ENCODE peak calls at places on chromosome 3, in five cellular contexts. P is SK-N-SH, I is hepatocyte, O is GM23248, R is GM23338. T is an unnamed sample. For H3K9me2, the result is how much of the 10 kb centered on the place peaks cover.

GRCh38 chr3:157159037-157159761 is 748 bp downstream of the CCNL1 start:
- DNase-seq in I (peak), R (peak), P (peak), O (peak), T (peak)

GRCh38 chr3:11481561-11481960 is 162.2 kb downstream of the VGLL4 start:
- DNase-seq in P (no peak), R (no peak), O (no peak), I (no peak), T (no peak)

GRCh38 chr3:174986685-174987084 is 127.6 kb downstream of the NAALADL2 start:
- DNase-seq in O (peak), I (no peak), R (no peak), P (no peak), T (no peak)

GRCh38 chr3:188890572-188891270 is 281.1 kb upstream of the TPRG1 start:
- DNase-seq in P (no peak), R (no peak), I (no peak), O (peak), T (no peak)

GRCh38 chr3:19931180-19931692 is 2.8 kb downstream of the EFHB start:
- DNase-seq in I (no peak), R (no peak), P (no peak), O (no peak), T (no peak)

GRCh38 chr3:61912158-61912557 is 350.8 kb downstream of the PTPRG start:
- DNase-seq in I (no peak), P (no peak), R (no peak), O (no peak), T (no peak)

GRCh38 chr3:25664066-25664809 is 469 bp downstream of the TOP2B start:
- DNase-seq in R (peak), O (peak), P (peak), I (peak), T (peak)

GRCh38 chr3:12663936-12664908 is at the start of gene RAF1:
- DNase-seq in R (peak), I (peak), O (peak), P (peak), T (peak)

GRCh38 chr3:150469931-150470740 is 62.0 kb downstream of the TSC22D2 start:
- DNase-seq in I (peak), O (peak), R (no peak), P (no peak), T (no peak)

GRCh38 chr3:164040991-164041390 is 1037.3 kb downstream of the SI start:
- DNase-seq in I (no peak), P (no peak), O (no peak), R (no peak), T (no peak)

GRCh38 chr3:194189243-194189791 is 53.4 kb downstream of the HES1 start:
- DNase-seq in O (peak), I (peak), P (no peak), R (no peak), T (no peak)

GRCh38 chr3:142981108-142981507 is 17.6 kb upstream of the PAQR9 start:
- DNase-seq in O (no peak), P (no peak), R (peak), I (no peak), T (no peak)

GRCh38 chr3:5630396-5630795 is 442.9 kb downstream of the EDEM1 start:
- DNase-seq in O (no peak), P (no peak), R (no peak), I (no peak), T (no peak)

GRCh38 chr3:125042725-125043406 is 12.9 kb downstream of the HEG1 start:
- DNase-seq in R (no peak), O (peak), I (no peak), P (no peak), T (no peak)

GRCh38 chr3:172569128-172570008 is 46.1 kb upstream of the TNFSF10 start:
- DNase-seq in R (no peak), P (no peak), O (no peak), I (no peak), T (no peak)

GRCh38 chr3:18580268-18580667 is 155.1 kb upstream of the SATB1 start:
- DNase-seq in O (peak), I (peak), R (no peak), P (no peak), T (peak)

GRCh38 chr3:71392277-71392676 is 191.3 kb downstream of the FOXP1 start:
- DNase-seq in O (no peak), I (no peak), R (no peak), P (no peak), T (peak)

GRCh38 chr3:120615863-120616599 is 19.9 kb downstream of the NDUFB4 start:
- DNase-seq in I (no peak), O (peak), P (no peak), R (peak), T (no peak)

GRCh38 chr3:172622916-172623700 is 87.8 kb downstream of the NCEH1 start:
- DNase-seq in O (peak), P (peak), I (peak), R (peak), T (peak)

GRCh38 chr3:100516232-100516631 is 23.8 kb downstream of the TMEM45A start:
- DNase-seq in P (no peak), R (no peak), O (peak), I (no peak), T (no peak)

GRCh38 chr3:31174055-31174454 is 279.6 kb upstream of the GADL1 start:
- DNase-seq in R (no peak), P (no peak), I (no peak), O (no peak), T (no peak)

GRCh38 chr3:65729553-65729952 is 309.2 kb downstream of the MAGI1 start:
- DNase-seq in I (no peak), O (peak), P (no peak), R (no peak), T (no peak)

GRCh38 chr3:184656991-184657669 is 54.7 kb downstream of the MAGEF1 start:
- DNase-seq in O (peak), P (no peak), I (no peak), R (no peak), T (no peak)

GRCh38 chr3:13891017-13891392 is 11.1 kb upstream of the WNT7A start:
- DNase-seq in O (no peak), I (no peak), P (no peak), R (no peak), T (no peak)

GRCh38 chr3:128946411-128946810 is 47.5 kb downstream of the CFAP92 start:
- DNase-seq in P (no peak), I (no peak), R (no peak), O (peak), T (no peak)

GRCh38 chr3:175336406-175337133 is 477.4 kb downstream of the NAALADL2 start:
- DNase-seq in P (no peak), O (no peak), I (no peak), R (no peak), T (no peak)

GRCh38 chr3:132788299-132788698 is 66.1 kb upstream of the NPHP3 start:
- DNase-seq in O (peak), P (no peak), R (no peak), I (peak), T (no peak)

GRCh38 chr3:78077842-78078241 is 1037.9 kb downstream of the ROBO2 start:
- DNase-seq in O (no peak), I (no peak), P (no peak), R (no peak), T (no peak)

GRCh38 chr3:10753964-10754363 is 62.1 kb upstream of the SLC6A11 start:
- DNase-seq in R (peak), O (peak), I (peak), P (no peak), T (peak)

GRCh38 chr3:50264964-50265485 is 3.9 kb upstream of the SEMA3B start:
- DNase-seq in R (peak), P (no peak), O (no peak), I (no peak), T (no peak)

GRCh38 chr3:43478380-43478779 is 143.4 kb downstream of the ANO10 start:
- DNase-seq in O (peak), I (no peak), P (no peak), R (no peak), T (no peak)
- TF ChIP-seq EZH2phosphoT487 in O (no peak), I (no peak), P (no peak), R (no peak), T (no peak)

GRCh38 chr3:106748471-106748870 is 628.8 kb upstream of the CCDC54 start:
- DNase-seq in P (no peak), R (no peak), I (no peak), O (no peak), T (no peak)
- H3K9me2 ChIP-seq in P (under half), R (under half), I (under half), O (under half), T (under half)

GRCh38 chr3:98765721-98766120 is 2.6 kb downstream of the ST3GAL6 start:
- DNase-seq in I (no peak), P (peak), O (no peak), R (no peak), T (no peak)

GRCh38 chr3:98764692-98765002 is 1.5 kb downstream of the ST3GAL6 start:
- DNase-seq in P (no peak), R (no peak), I (no peak), O (no peak), T (no peak)

GRCh38 chr3:98761656-98762229 is 1.4 kb upstream of the ST3GAL6 start:
- DNase-seq in O (no peak), I (no peak), P (peak), R (no peak), T (no peak)

GRCh38 chr3:98763076-98763475 is at the start of gene ST3GAL6:
- DNase-seq in P (peak), R (no peak), O (no peak), I (no peak), T (no peak)

GRCh38 chr3:98763814-98764691 is 913 bp downstream of the ST3GAL6 start:
- DNase-seq in O (no peak), I (no peak), R (no peak), P (no peak), T (no peak)
- H3K4me3 ChIP-seq in O (no peak), I (no peak), R (no peak), P (no peak), T (peak)

GRCh38 chr3:46994801-46995731 is 15.6 kb downstream of the NBEAL2 start:
- DNase-seq in O (no peak), I (no peak), R (no peak), P (peak), T (no peak)
- TF ChIP-seq EZH2phosphoT487 in O (no peak), I (no peak), R (no peak), P (no peak), T (no peak)

DNA sequence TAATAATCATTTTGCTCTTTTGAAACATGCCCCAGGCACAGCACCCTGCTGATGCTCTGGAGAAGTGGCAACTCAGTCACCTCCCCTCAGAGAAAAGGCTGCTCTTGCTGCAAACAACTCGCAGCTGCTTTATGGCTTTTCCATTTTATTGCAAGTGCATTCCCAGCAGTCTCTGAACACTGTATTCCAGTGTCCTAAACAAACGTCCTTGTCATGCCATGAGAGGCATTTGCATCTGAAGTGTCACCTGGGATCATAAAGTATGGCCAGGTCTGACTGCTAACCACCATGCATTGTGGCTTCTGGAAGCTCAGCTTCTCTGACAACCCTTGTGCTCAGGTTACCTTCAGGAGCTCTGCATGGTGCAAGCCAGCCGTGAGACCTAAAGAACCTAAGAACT is 358.1 kb upstream of the TRIM42 start:
- DNase-seq in I (peak), P (no peak), O (no peak), R (no peak), T (no peak)
- H3K9me2 ChIP-seq in I (under half), P (under half), O (under half), R (under half), T (under half)

DNA sequence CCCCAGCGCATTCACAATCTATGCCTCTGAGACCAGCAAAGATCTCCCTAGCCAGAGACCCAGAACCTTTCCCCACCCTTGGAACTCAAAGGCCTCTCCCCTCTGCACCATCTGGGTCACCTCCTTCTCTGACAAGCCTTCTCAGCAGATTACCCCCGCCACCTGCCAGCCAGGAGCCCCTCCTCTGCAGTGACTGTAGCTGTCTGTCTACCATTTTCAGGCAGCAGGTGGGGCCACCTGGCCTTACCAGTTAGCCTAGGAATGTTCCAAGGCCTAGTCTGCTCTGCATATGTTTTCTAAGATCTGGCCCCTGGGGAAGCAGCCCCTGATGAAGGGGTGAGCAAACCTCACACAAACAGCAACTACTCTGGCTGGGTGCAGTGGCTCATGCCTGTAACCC is 2.4 kb downstream of the MYLK start:
- DNase-seq in I (no peak), R (peak), O (no peak), P (no peak), T (no peak)
- H3K4me3 ChIP-seq in I (no peak), R (no peak), O (peak), P (peak), T (no peak)

GRCh38 chr3:48915296-48915695 is 3.3 kb upstream of the ARIH2 start:
- DNase-seq in R (no peak), O (no peak), P (no peak), I (peak), T (no peak)

GRCh38 chr3:48918388-48919214 is at the start of gene ARIH2:
- DNase-seq in O (peak), I (peak), R (peak), P (peak), T (peak)

GRCh38 chr3:48919215-48920138 is 835 bp downstream of the ARIH2 start:
- DNase-seq in O (peak), R (peak), I (peak), P (peak), T (peak)
- TF ChIP-seq EZH2phosphoT487 in O (no peak), R (no peak), I (no peak), P (no peak), T (no peak)

DNA sequence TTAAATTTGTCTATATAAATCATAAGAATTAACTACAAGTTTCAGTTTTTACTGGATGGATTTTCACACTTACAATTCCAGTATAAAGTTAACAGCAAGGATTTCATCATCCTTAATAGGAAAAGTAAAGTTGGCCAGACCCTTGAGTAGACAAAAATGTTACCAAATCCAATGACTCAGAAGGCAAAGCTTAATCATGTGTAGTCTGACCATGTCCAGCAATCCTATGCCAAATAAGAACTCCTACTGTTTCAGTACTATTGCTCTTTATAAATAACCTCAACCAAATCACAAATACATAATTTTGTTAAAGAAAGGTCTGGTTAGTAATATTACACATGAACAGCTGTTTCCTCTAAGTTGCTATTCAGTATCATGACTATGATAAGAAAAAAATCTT is 35.0 kb downstream of the PLOD2 start:
- DNase-seq in O (peak), P (no peak), R (no peak), I (peak), T (no peak)
- H3K9me2 ChIP-seq in O (under half), P (under half), R (under half), I (under half), T (under half)

DNA sequence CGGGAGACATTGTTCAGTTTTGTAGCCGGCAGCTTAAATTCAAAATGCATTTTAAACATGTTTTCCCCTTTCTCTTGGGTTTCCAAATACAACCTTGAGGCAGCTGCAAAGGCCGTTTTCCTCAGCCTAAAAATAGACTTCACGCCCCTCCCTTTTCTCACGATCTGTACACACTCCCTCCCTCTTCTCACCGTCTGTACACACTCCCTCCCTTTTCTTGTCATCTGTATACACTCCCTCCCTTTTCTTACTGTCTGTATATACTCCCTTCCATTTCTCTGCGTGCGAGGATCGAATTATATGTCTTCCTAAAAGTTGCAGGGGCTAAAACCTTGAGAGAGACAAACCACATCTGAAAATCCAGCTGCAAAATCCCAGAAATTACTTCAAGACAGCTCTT is 8.9 kb downstream of the MUC4 start:
- DNase-seq in I (peak), O (no peak), R (no peak), P (no peak), T (peak)
- H3K4me3 ChIP-seq in I (no peak), O (no peak), R (no peak), P (no peak), T (no peak)